ENCODE peak calls at places on chromosome 20, in four cellular contexts. One of them, this sample, is unnamed.

GRCh38 chr20:43096471-43096870 is 93.2 kb downstream of the PTPRT start:
- DNase-seq in glutamatergic neuron: peak
- DNase-seq in tibial nerve: no peak
- DNase-seq in left colon: no peak
- DNase-seq in this sample: no peak

GRCh38 chr20:39066464-39066863 is 104.3 kb downstream of the DHX35 start:
- DNase-seq in glutamatergic neuron: peak
- DNase-seq in tibial nerve: no peak
- DNase-seq in left colon: no peak
- DNase-seq in this sample: no peak

GRCh38 chr20:36860339-36860738 is 15.6 kb upstream of the TLDC2 start:
- DNase-seq in glutamatergic neuron: no peak
- DNase-seq in tibial nerve: no peak
- DNase-seq in left colon: no peak
- DNase-seq in this sample: no peak

GRCh38 chr20:43843096-43843964 is 71.3 kb upstream of the TOX2 start:
- DNase-seq in glutamatergic neuron: no peak
- DNase-seq in tibial nerve: no peak
- DNase-seq in left colon: no peak
- DNase-seq in this sample: peak

GRCh38 chr20:33261465-33261864 is 21.5 kb upstream of the BPIFB1 start:
- DNase-seq in glutamatergic neuron: no peak
- DNase-seq in tibial nerve: no peak
- DNase-seq in left colon: no peak
- DNase-seq in this sample: no peak

GRCh38 chr20:8449120-8449519 is 317.1 kb downstream of the PLCB1 start:
- DNase-seq in glutamatergic neuron: no peak
- DNase-seq in tibial nerve: no peak
- DNase-seq in left colon: no peak
- DNase-seq in this sample: no peak

GRCh38 chr20:33684533-33685327 is 1.5 kb downstream of the E2F1 start:
- DNase-seq in glutamatergic neuron: no peak
- DNase-seq in tibial nerve: no peak
- DNase-seq in left colon: no peak
- DNase-seq in this sample: no peak

GRCh38 chr20:44464514-44464913 is 11.2 kb upstream of the TTPAL start:
- DNase-seq in glutamatergic neuron: no peak
- DNase-seq in tibial nerve: no peak
- DNase-seq in left colon: no peak
- DNase-seq in this sample: no peak

GRCh38 chr20:8631271-8631670 is 437.6 kb upstream of the PLCB4 start:
- DNase-seq in glutamatergic neuron: no peak
- DNase-seq in tibial nerve: no peak
- DNase-seq in left colon: no peak
- DNase-seq in this sample: no peak

GRCh38 chr20:42708261-42708660 is 481.4 kb downstream of the PTPRT start:
- DNase-seq in glutamatergic neuron: no peak
- DNase-seq in tibial nerve: no peak
- DNase-seq in left colon: no peak
- DNase-seq in this sample: no peak

GRCh38 chr20:64064145-64064698 is 1.2 kb downstream of the TCEA2 start:
- DNase-seq in glutamatergic neuron: no peak
- DNase-seq in tibial nerve: no peak
- DNase-seq in left colon: no peak
- DNase-seq in this sample: no peak

GRCh38 chr20:46400828-46401477 is 5.5 kb downstream of the ELMO2 start:
- DNase-seq in glutamatergic neuron: no peak
- DNase-seq in tibial nerve: no peak
- DNase-seq in left colon: no peak
- DNase-seq in this sample: no peak

GRCh38 chr20:9458075-9458818 is 56.1 kb upstream of the LAMP5 start:
- DNase-seq in glutamatergic neuron: no peak
- DNase-seq in tibial nerve: no peak
- DNase-seq in left colon: no peak
- DNase-seq in this sample: no peak

GRCh38 chr20:50005378-50006020 is 22.7 kb downstream of the SNAI1 start:
- DNase-seq in glutamatergic neuron: no peak
- DNase-seq in tibial nerve: no peak
- DNase-seq in left colon: no peak
- DNase-seq in this sample: no peak

GRCh38 chr20:34337982-34338756 is 24.9 kb upstream of the ITCH start:
- DNase-seq in glutamatergic neuron: no peak
- DNase-seq in tibial nerve: no peak
- DNase-seq in left colon: no peak
- DNase-seq in this sample: no peak

GRCh38 chr20:5056801-5057599 is 55.7 kb upstream of the SLC23A2 start:
- DNase-seq in glutamatergic neuron: no peak
- DNase-seq in tibial nerve: peak
- DNase-seq in left colon: peak
- DNase-seq in this sample: no peak

GRCh38 chr20:40286991-40287531 is 402.0 kb downstream of the MAFB start:
- DNase-seq in glutamatergic neuron: no peak
- DNase-seq in tibial nerve: no peak
- DNase-seq in left colon: peak
- DNase-seq in this sample: no peak

GRCh38 chr20:40276291-40276690 is 412.7 kb downstream of the MAFB start:
- DNase-seq in glutamatergic neuron: no peak
- DNase-seq in tibial nerve: no peak
- DNase-seq in left colon: no peak
- DNase-seq in this sample: no peak

GRCh38 chr20:40265872-40266533 is 423.0 kb downstream of the MAFB start:
- DNase-seq in glutamatergic neuron: peak
- DNase-seq in tibial nerve: no peak
- DNase-seq in left colon: no peak
- DNase-seq in this sample: no peak

GRCh38 chr20:407097-407952 is 774 bp upstream of the RBCK1 start:
- DNase-seq in glutamatergic neuron: peak
- DNase-seq in tibial nerve: peak
- DNase-seq in left colon: peak
- DNase-seq in this sample: peak

This sample was measured in right atrium auricular region.